ENCODE peak calls at places on chromosomes 13 and 19, in seven cellular contexts. Q is IMR-90, C is HCT116, M is H1, S is HepG2, U is GM12878, O is K562. H is an unnamed sample.

GRCh38 chr13:28854657-28855056 is 34.5 kb downstream of the MTUS2 start:
- DNase-seq in S (no peak), U (no peak), M (no peak), Q (no peak), O (peak), C (no peak), H (no peak)

GRCh38 chr13:67223742-67224141 is 6.4 kb downstream of the PCDH9 start:
- DNase-seq in S (no peak), U (no peak), M (no peak), O (no peak), C (no peak), Q (peak), H (no peak)

GRCh38 chr13:93824286-93824685 is 597.7 kb downstream of the GPC6 start:
- DNase-seq in C (no peak), S (no peak), U (no peak), M (no peak), O (no peak), Q (no peak), H (no peak)

GRCh38 chr13:38769526-38769925 is 82.6 kb downstream of the FREM2 start:
- DNase-seq in Q (no peak), S (no peak), C (no peak), U (no peak), O (no peak), M (no peak), H (no peak)

GRCh38 chr19:30678168-30678567 is 306.0 kb downstream of the ZNF536 start:
- DNase-seq in U (no peak), Q (no peak), C (no peak), M (no peak), O (no peak), S (no peak), H (no peak)

GRCh38 chr13:73429691-73430090 is 370.9 kb downstream of the KLF5 start:
- DNase-seq in M (no peak), C (peak), O (no peak), S (no peak), Q (peak), U (no peak), H (peak)

GRCh38 chr19:46759817-46760333 is 13.6 kb upstream of the STRN4 start:
- DNase-seq in M (no peak), C (no peak), O (no peak), U (no peak), Q (peak), S (no peak), H (peak)

GRCh38 chr13:44906758-44907157 is 82.5 kb downstream of the NUFIP1 start:
- DNase-seq in O (no peak), C (no peak), S (no peak), M (no peak), U (no peak), Q (peak), H (no peak)

GRCh38 chr13:111271186-111271698 is 49.2 kb upstream of the TEX29 start:
- DNase-seq in Q (no peak), O (no peak), U (no peak), C (no peak), M (no peak), S (no peak), H (no peak)

GRCh38 chr13:40445557-40445990 is 220.9 kb downstream of the FOXO1 start:
- DNase-seq in O (no peak), U (peak), C (no peak), S (no peak), Q (no peak), M (no peak), H (no peak)

GRCh38 chr19:42324655-42325307 is 654 bp upstream of the MEGF8 start:
- DNase-seq in Q (no peak), C (no peak), O (no peak), M (peak), S (no peak), U (no peak), H (no peak)

GRCh38 chr13:27125357-27126282 is 46.0 kb downstream of the USP12 start:
- DNase-seq in Q (no peak), S (peak), C (no peak), M (no peak), U (no peak), O (peak), H (no peak)

GRCh38 chr19:623175-623916 is 10.0 kb downstream of the POLRMT start:
- DNase-seq in Q (no peak), O (no peak), M (no peak), U (no peak), S (no peak), C (no peak), H (no peak)

GRCh38 chr19:15379996-15380647 is 535 bp upstream of the AKAP8 start:
- DNase-seq in U (no peak), S (peak), M (peak), C (peak), Q (peak), O (peak), H (peak)

GRCh38 chr13:53788286-53788685 is 759.7 kb downstream of the OLFM4 start:
- DNase-seq in O (no peak), S (no peak), Q (no peak), M (no peak), C (no peak), U (no peak), H (no peak)

GRCh38 chr19:10518444-10519361 is 1.5 kb upstream of the S1PR5 start:
- DNase-seq in M (peak), C (no peak), O (peak), S (no peak), Q (no peak), U (no peak), H (no peak)

GRCh38 chr13:37141011-37141410 is 35.5 kb upstream of the CSNK1A1L start:
- DNase-seq in Q (no peak), U (no peak), S (no peak), M (no peak), O (no peak), C (no peak), H (no peak)

GRCh38 chr19:54883228-54883627 is 9.2 kb downstream of the FCAR start:
- DNase-seq in Q (no peak), M (no peak), O (no peak), S (no peak), C (no peak), U (no peak), H (no peak)

GRCh38 chr19:56125806-56126590 is 4.9 kb upstream of the ZNF787 start:
- DNase-seq in C (no peak), M (no peak), O (peak), S (no peak), U (no peak), Q (no peak), H (no peak)

GRCh38 chr19:19167612-19168011 is 2.5 kb downstream of the MEF2B start:
- DNase-seq in O (no peak), U (no peak), M (no peak), Q (no peak), C (no peak), S (no peak), H (no peak)

GRCh38 chr13:99892189-99892588 is 79.4 kb downstream of the ZIC5 start:
- DNase-seq in M (peak), U (no peak), C (no peak), O (no peak), S (no peak), Q (no peak), H (no peak)

GRCh38 chr13:42539670-42540069 is 34.3 kb upstream of the TNFSF11 start:
- DNase-seq in M (no peak), S (no peak), Q (no peak), C (no peak), U (no peak), O (no peak), H (no peak)

GRCh38 chr19:46886546-46887239 is 25.9 kb downstream of the ARHGAP35 start:
- DNase-seq in C (no peak), S (no peak), Q (peak), U (no peak), O (no peak), M (no peak), H (no peak)

GRCh38 chr13:112153364-112153763 is 86.4 kb downstream of the SOX1 start:
- DNase-seq in S (no peak), C (no peak), Q (no peak), M (no peak), U (no peak), O (no peak), H (no peak)

GRCh38 chr19:12932392-12933286 is 872 bp downstream of the FARSA start:
- DNase-seq in S (no peak), M (no peak), Q (no peak), O (no peak), U (no peak), C (no peak), H (no peak)
- TF ChIP-seq CEBPB in S (no peak), M (no peak), Q (no peak), O (no peak), U (no peak), C (no peak), H (no peak)

DNA sequence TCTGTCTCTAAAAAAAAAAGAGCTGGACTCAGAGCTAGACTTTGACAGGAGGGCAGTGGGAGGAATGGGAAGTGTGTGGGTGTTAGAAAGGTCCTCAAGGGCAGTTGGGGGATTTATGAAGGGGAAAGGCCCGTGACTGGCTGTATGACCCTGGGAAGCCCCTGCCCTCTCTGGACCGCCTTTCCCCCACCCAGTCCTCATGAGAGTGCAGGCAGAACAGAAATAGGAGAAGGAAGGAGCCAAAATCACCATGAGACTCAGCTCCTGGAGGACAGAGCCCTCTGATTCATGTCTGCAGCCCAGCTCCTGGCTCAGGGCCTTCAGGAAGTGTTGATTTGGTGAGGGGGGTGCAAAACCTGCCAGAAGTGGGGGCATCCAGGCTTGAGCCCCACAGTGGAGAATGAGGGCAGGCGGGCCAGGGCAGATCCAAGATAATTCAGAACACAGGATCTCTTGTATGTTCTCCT is 8.7 kb upstream of the SMG9 start:
- DNase-seq in S (no peak), C (no peak), M (no peak), Q (peak), U (no peak), O (no peak), H (no peak)
- TF ChIP-seq POLR2A in S (no peak), C (no peak), M (no peak), Q (no peak), U (peak), O (no peak), H (no peak)

GRCh38 chr19:36140289-36141038 is 598 bp downstream of the CAPNS1 start:
- DNase-seq in S (peak), Q (peak), O (no peak), U (no peak), C (no peak), M (peak), H (peak)
- TF ChIP-seq CEBPB in S (no peak), Q (no peak), O (no peak), U (no peak), C (no peak), M (no peak), H (no peak)

DNA sequence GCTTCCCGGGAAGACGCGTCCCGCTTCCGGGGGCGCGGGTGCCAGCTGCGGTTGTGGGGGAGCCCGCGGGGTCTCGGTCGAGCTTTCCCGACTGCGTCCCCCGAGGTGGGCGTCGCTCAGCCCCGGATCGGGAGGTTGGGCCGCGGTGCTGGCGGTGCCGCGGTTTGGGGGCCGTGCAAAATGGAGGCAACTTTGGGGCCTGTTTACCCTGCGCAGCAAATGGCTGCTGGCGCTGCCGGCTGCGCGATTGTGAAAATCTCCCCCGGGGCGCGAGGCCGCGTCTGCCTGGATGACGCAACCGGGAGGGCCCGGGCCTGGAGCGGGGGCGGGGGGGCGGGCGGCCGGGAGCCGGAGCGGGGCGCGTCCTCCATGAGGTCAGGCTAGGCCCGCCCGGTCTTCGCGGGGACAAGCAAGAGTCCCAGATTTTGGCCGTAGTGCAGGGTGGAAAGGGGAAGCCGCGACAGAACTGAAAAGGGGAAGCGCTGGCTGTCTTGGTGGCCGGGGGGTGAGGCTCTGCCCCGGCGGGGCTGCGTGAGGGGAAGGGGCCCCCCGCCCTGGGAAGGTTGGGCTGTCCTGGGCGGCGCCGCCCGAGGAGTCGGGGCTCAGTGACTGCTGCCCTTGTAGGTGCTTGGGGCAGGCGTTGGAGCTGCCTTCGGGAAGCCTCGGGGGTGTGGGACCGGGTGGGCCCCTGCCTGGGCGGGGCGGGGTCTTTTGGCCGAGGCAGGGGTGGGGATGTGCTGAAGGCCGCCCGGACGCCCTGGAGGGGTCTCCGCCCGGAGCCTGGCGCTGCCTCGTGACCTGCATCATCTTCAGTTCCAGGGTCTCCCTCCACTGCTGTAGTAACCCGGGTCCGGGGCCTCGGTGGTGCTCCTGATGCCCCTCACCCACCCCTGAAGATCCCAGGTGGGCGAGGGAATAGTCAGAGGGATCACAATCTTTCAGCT is 11.1 kb downstream of the PEAK3 start:
- DNase-seq in Q (peak), C (no peak), O (peak), M (no peak), U (no peak), S (peak), H (peak)
- TF ChIP-seq POLR2A in Q (peak), C (no peak), O (peak), M (no peak), U (peak), S (peak), H (no peak)

GRCh38 chr19:28960986-28961705 is 251.8 kb downstream of the UQCRFS1 start:
- DNase-seq in Q (peak), O (no peak), S (no peak), C (no peak), M (no peak), U (no peak), H (no peak)
- TF ChIP-seq CEBPB in Q (no peak), O (no peak), S (no peak), C (no peak), M (no peak), U (no peak), H (no peak)